ENCODE peak calls at places on chromosomes 7 and 10, in seven cellular contexts. T, L, O, H, Z, J and S are unnamed samples.

GRCh38 chr7:140645166-140645565 is 4.6 kb upstream of the DENND2A start:
- DNase-seq in Z (no peak), L (no peak), T (no peak), O (no peak), J (peak), H (no peak), S (peak)

GRCh38 chr10:70145166-70145665 is 1.3 kb downstream of the TYSND1 start:
- DNase-seq in J (no peak), T (peak), L (no peak), Z (no peak), O (peak), H (no peak), S (no peak)

GRCh38 chr10:43943119-43943824 is 294.6 kb upstream of the ZNF32 start:
- DNase-seq in Z (no peak), L (no peak), O (no peak), H (no peak), T (no peak), J (no peak), S (no peak)

GRCh38 chr10:102009801-102010425 is 46.1 kb downstream of the ARMH3 start:
- DNase-seq in H (peak), Z (peak), L (peak), J (peak), T (peak), O (peak), S (peak)

GRCh38 chr7:112452102-112452888 is 2.0 kb downstream of the IFRD1 start:
- DNase-seq in J (peak), Z (no peak), O (peak), L (no peak), T (peak), H (peak), S (no peak)

GRCh38 chr10:101588879-101589278 is 758 bp downstream of the DPCD start:
- DNase-seq in Z (no peak), O (peak), L (no peak), T (peak), J (no peak), H (no peak), S (no peak)

GRCh38 chr7:12879139-12879538 is 191.7 kb downstream of the ARL4A start:
- DNase-seq in T (no peak), L (no peak), Z (no peak), H (no peak), J (no peak), O (no peak), S (no peak)

GRCh38 chr10:122999347-122999746 is 9.2 kb downstream of the IKZF5 start:
- DNase-seq in H (peak), O (no peak), Z (no peak), L (no peak), T (peak), J (no peak), S (no peak)

GRCh38 chr7:106216517-106217088 is 68.2 kb downstream of the NAMPT start:
- DNase-seq in Z (peak), L (peak), J (no peak), O (peak), T (peak), H (no peak), S (no peak)

GRCh38 chr10:132877473-132877872 is 64.9 kb downstream of the CFAP46 start:
- DNase-seq in J (no peak), L (no peak), H (no peak), T (no peak), O (no peak), Z (no peak), S (no peak)

GRCh38 chr10:75717126-75717916 is 285.9 kb downstream of the LRMDA start:
- DNase-seq in T (peak), L (no peak), J (no peak), H (no peak), O (peak), Z (no peak), S (no peak)

GRCh38 chr10:24457661-24458318 is 248.9 kb downstream of the KIAA1217 start:
- DNase-seq in O (no peak), T (peak), J (no peak), L (no peak), H (no peak), Z (no peak), S (no peak)

GRCh38 chr7:94059747-94060146 is 55.6 kb upstream of the BET1 start:
- DNase-seq in L (no peak), O (peak), J (no peak), Z (no peak), T (peak), H (peak), S (no peak)

GRCh38 chr10:128721851-128722250 is 595.6 kb upstream of the MKI67 start:
- DNase-seq in J (no peak), H (no peak), O (no peak), T (no peak), Z (no peak), L (no peak), S (no peak)

GRCh38 chr7:15737586-15737985 is 51.1 kb upstream of the MEOX2 start:
- DNase-seq in Z (no peak), T (no peak), J (no peak), H (no peak), O (peak), L (no peak), S (no peak)

GRCh38 chr7:139731802-139732470 is 45.9 kb downstream of the HIPK2 start:
- DNase-seq in L (no peak), Z (no peak), O (peak), T (peak), J (no peak), H (no peak), S (no peak)

GRCh38 chr10:26733750-26734568 is 36.5 kb downstream of the PDSS1 start:
- DNase-seq in O (no peak), J (peak), Z (no peak), L (no peak), H (no peak), T (no peak), S (no peak)

GRCh38 chr7:41336455-41336952 is 366.4 kb downstream of the INHBA start:
- DNase-seq in H (no peak), L (no peak), T (no peak), O (no peak), J (no peak), Z (no peak), S (no peak)

GRCh38 chr7:30411173-30411572 is 67.4 kb downstream of the NOD1 start:
- DNase-seq in L (no peak), J (no peak), T (no peak), Z (no peak), H (no peak), O (no peak), S (no peak)

GRCh38 chr10:88989824-88990527 is 622 bp upstream of the FAS start:
- DNase-seq in T (peak), J (no peak), O (peak), Z (peak), L (peak), H (no peak), S (no peak)

GRCh38 chr7:134605978-134606923 is 40.4 kb upstream of the BPGM start:
- DNase-seq in T (peak), J (peak), L (no peak), O (peak), Z (no peak), H (peak), S (peak)

DNA sequence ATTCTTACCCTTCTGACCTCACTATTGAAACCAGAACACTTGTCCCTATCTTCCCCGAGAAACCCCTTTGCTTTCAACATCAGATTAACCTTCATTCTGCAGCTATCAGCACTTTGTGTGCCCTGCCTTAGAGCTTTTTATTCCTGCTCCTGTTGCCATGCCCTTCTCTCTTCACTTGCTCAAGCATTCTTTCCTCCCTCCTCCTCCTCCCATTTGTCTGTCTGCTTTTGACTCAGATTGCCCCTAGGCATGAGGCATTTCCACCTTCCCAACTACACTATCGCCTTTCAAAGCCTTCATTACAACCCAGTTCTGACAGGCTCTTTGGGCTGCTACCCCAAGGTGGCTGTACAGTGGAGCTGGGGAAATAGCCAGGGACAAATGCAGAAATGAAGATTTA is 143.3 kb downstream of the SLC25A13 start:
- DNase-seq in T (no peak), H (no peak), J (peak), O (no peak), L (no peak), Z (no peak), S (no peak)
- TF ChIP-seq CTCF in T (no peak), H (no peak), J (no peak), O (no peak), L (no peak), Z (no peak), S (no peak)

GRCh38 chr7:171364-171904 is 20.9 kb upstream of the FAM20C start:
- DNase-seq in T (no peak), H (no peak), Z (no peak), J (no peak), O (no peak), L (no peak), S (no peak)
- TF ChIP-seq CTCF in T (no peak), H (no peak), Z (no peak), J (no peak), O (no peak), L (no peak), S (peak)

DNA sequence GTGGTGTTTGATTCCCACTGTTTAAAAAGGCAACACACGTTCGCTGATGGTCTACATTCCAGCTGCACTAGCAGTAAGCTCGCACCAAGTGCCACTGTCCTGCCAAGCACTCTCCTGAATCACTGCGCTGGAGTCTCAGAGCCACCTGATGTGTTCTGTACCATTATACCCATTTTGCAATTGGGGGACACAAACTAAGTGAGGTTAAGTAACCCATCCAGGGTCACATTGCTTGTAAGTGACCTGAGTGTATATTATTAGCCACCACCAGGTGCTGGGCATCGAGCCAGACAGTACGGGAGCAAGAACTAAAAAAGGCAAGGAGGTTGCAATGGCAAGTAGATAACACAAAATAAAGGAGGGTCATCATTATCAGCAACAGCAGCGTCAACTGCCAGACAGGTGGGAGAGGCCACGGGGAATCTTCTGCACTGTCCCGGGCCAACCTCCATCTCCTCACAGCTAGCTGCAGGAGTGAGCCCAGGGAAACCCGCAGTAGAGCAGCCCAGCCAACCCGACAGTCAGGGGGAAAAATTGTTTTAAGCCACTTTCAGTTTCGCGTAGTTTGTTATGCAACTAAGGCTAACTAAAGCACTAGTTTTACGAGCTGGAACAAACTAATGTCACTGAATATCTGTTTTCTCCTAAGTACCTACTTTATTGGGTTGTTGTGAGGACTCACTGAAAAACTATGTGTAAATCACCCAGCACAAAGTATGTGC is 712 bp upstream of the CPVL start:
- DNase-seq in L (no peak), O (no peak), H (no peak), J (peak), Z (peak), T (peak), S (no peak)
- TF ChIP-seq CTCF in L (no peak), O (no peak), H (no peak), J (no peak), Z (no peak), T (no peak), S (no peak)

DNA sequence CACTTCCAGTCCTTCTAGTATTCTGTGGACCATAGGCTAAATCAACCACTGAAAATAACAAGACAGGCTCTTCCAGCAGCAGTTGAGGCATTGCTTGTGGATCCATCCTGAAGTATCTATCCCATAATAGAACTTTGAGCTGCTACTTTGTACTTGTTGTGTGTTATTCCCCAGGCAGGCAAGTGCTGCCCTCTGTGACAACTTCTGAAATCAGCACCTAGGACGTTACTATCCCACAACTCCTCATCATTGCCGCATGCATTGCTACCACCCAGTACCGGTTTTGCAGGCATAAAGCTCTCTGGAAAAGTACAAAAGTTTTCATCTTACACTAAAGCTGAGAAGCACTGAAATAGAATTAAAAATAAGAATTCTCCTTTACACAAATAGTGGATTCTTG is 145.3 kb downstream of the HTR7 start:
- DNase-seq in Z (no peak), J (no peak), O (no peak), T (no peak), H (no peak), L (no peak), S (no peak)
- TF ChIP-seq CTCF in Z (no peak), J (peak), O (no peak), T (no peak), H (no peak), L (no peak), S (peak)

GRCh38 chr10:73096041-73096451 is 620 bp downstream of the P4HA1 start:
- DNase-seq in J (peak), T (peak), O (peak), H (peak), Z (no peak), L (no peak), S (peak)

GRCh38 chr10:73094986-73095478 is 1.6 kb downstream of the P4HA1 start:
- DNase-seq in H (no peak), Z (no peak), O (no peak), L (no peak), J (no peak), T (no peak), S (no peak)

GRCh38 chr10:73097305-73097670 is 622 bp upstream of the P4HA1 start:
- DNase-seq in Z (no peak), L (no peak), J (no peak), O (no peak), H (no peak), T (no peak), S (no peak)

GRCh38 chr10:73095479-73096021 is 1.1 kb downstream of the P4HA1 start:
- DNase-seq in L (peak), T (peak), O (peak), J (peak), Z (no peak), H (peak), S (peak)

GRCh38 chr10:73096452-73097304 is at the start of gene P4HA1:
- DNase-seq in O (peak), Z (peak), L (peak), J (peak), T (peak), H (peak), S (peak)
- TF ChIP-seq CTCF in O (peak), Z (peak), L (peak), J (peak), T (peak), H (peak), S (peak)

GRCh38 chr10:42827201-42827600 is 44.6 kb downstream of the BMS1 start:
- DNase-seq in T (no peak), L (no peak), H (no peak), J (peak), Z (no peak), O (no peak), S (no peak)
- TF ChIP-seq CTCF in T (no peak), L (peak), H (no peak), J (peak), Z (peak), O (no peak), S (peak)

GRCh38 chr10:34674169-34674568 is 140.9 kb downstream of the PARD3 start:
- DNase-seq in H (no peak), Z (no peak), T (no peak), J (no peak), L (no peak), O (no peak), S (no peak)

GRCh38 chr10:34679177-34679576 is 135.9 kb downstream of the PARD3 start:
- DNase-seq in T (no peak), Z (no peak), O (no peak), H (no peak), L (no peak), J (no peak), S (no peak)

GRCh38 chr10:34681933-34682332 is 133.2 kb downstream of the PARD3 start:
- DNase-seq in J (no peak), O (no peak), L (no peak), T (no peak), H (no peak), Z (no peak), S (no peak)

GRCh38 chr10:34677132-34677531 is 138.0 kb downstream of the PARD3 start:
- DNase-seq in O (no peak), J (no peak), T (no peak), L (no peak), H (no peak), Z (no peak), S (no peak)

GRCh38 chr10:34677591-34677990 is 137.5 kb downstream of the PARD3 start:
- DNase-seq in Z (no peak), T (no peak), H (no peak), L (no peak), O (no peak), J (no peak), S (no peak)
- TF ChIP-seq CTCF in Z (no peak), T (no peak), H (no peak), L (no peak), O (no peak), J (peak), S (no peak)